ENCODE peak calls at places on chromosomes 13 and 19, in eight cellular contexts. Q is neural progenitor cell, R is SK-N-SH, H is hepatocyte, W is GM23338, X is HCT116, K is PC-3, C is MM.1S. T is an unnamed sample.

GRCh38 chr19:17679526-17680234 is 8.5 kb downstream of the UNC13A start:
- DNase-seq in Q (peak), R (no peak), H (no peak), W (peak), X (no peak), K (no peak), C (no peak), T (no peak)

GRCh38 chr13:113305208-113305607 is 8.2 kb downstream of the LAMP1 start:
- DNase-seq in Q (no peak), R (no peak), H (no peak), W (no peak), X (no peak), K (no peak), C (no peak), T (no peak)

GRCh38 chr13:68232351-68233130 is 1002.4 kb upstream of the PCDH9 start:
- DNase-seq in Q (peak), R (no peak), H (no peak), W (no peak), X (no peak), K (no peak), C (no peak), T (no peak)

GRCh38 chr13:66563076-66563475 is 667.1 kb downstream of the PCDH9 start:
- DNase-seq in Q (no peak), R (no peak), H (no peak), W (no peak), X (no peak), K (no peak), C (no peak), T (no peak)

GRCh38 chr13:28489536-28489935 is 5.4 kb downstream of the FLT1 start:
- DNase-seq in Q (no peak), R (no peak), H (no peak), W (no peak), X (no peak), K (no peak), C (no peak), T (no peak)

GRCh38 chr19:33797821-33798633 is 1.4 kb downstream of the KCTD15 start:
- DNase-seq in Q (peak), R (peak), H (peak), W (peak), X (no peak), K (no peak), C (no peak), T (peak)

GRCh38 chr19:13090511-13091231 is 12.0 kb downstream of the LYL1 start:
- DNase-seq in Q (no peak), R (peak), H (no peak), W (no peak), X (no peak), K (no peak), C (no peak), T (no peak)

GRCh38 chr19:4589579-4590410 is 30.3 kb upstream of the SEMA6B start:
- DNase-seq in Q (peak), R (peak), H (peak), W (peak), X (no peak), K (peak), C (peak), T (peak)

GRCh38 chr19:805161-805561 is 7.9 kb downstream of the PTBP1 start:
- DNase-seq in Q (no peak), R (peak), H (no peak), W (no peak), X (no peak), K (no peak), C (no peak), T (no peak)

GRCh38 chr13:24642236-24642635 is 38.0 kb upstream of the ATP12A start:
- DNase-seq in Q (no peak), R (no peak), H (no peak), W (no peak), X (no peak), K (no peak), C (no peak), T (no peak)

GRCh38 chr13:98307744-98308524 is 130.9 kb upstream of the RNF113B start:
- DNase-seq in Q (no peak), R (no peak), H (peak), W (no peak), X (no peak), K (no peak), C (no peak), T (no peak)

DNA sequence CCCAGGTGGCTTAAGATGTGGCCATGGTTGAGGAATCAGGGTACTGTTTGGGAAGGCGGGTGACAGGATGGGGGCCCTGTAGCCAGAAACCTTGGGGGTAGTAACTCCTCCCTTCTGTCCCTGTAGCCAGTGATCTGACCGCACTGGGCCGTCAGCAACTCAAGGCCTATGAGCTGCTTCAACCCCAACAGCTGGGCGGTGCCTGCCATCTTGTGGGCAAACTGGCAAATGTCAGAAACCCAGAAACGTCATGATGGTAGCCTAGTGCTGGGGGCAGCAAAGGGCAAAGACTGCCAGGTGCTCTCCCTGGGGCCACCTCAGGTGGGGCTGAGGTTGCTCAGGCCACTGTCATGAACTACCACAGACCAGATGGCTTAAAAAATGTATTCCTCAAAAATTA is 3.5 kb downstream of the COPE start:
- DNase-seq in Q (peak), R (peak), H (no peak), W (peak), X (peak), K (peak), C (peak), T (peak)
- H3K4me2 ChIP-seq in Q (no peak), R (no peak), H (no peak), W (no peak), X (no peak), K (no peak), C (no peak), T (no peak)

GRCh38 chr13:80082396-80083096 is 258.4 kb downstream of the SPRY2 start:
- DNase-seq in Q (no peak), R (no peak), H (no peak), W (no peak), X (no peak), K (peak), C (no peak), T (no peak)

GRCh38 chr13:80086304-80086721 is 254.6 kb downstream of the SPRY2 start:
- DNase-seq in Q (no peak), R (no peak), H (peak), W (no peak), X (no peak), K (peak), C (no peak), T (no peak)

GRCh38 chr13:80083097-80083429 is 257.9 kb downstream of the SPRY2 start:
- DNase-seq in Q (no peak), R (no peak), H (no peak), W (no peak), X (no peak), K (no peak), C (no peak), T (no peak)

GRCh38 chr13:80084086-80084676 is 256.7 kb downstream of the SPRY2 start:
- DNase-seq in Q (no peak), R (no peak), H (peak), W (peak), X (no peak), K (peak), C (no peak), T (no peak)

DNA sequence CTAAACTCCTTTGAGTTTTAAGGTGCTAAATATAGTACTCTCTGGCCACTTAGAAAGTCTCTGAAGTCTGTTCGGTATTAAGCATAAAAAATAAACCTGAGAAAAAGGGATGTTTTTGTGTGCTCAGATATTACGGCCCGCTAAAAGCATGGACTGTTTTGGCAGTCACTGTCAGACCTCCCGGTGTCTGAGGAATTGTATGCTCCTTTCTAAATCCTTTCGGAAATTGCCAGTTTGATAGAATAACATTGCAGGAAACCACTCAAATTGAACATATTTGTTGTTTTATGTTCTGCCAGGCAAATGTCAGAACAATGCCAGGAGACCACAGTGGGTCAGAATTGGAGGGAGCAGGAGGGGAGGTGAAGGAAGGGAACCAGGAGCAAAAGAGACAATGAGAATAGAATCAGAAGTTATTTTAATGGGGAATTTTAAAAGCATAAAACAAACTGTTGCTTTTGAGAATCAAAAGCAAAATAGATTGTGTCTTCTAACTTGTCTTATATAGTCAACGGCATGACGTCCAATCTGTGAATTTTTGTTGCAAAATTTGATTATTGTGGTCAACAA is 257.3 kb downstream of the SPRY2 start:
- DNase-seq in Q (no peak), R (no peak), H (no peak), W (no peak), X (no peak), K (no peak), C (no peak), T (no peak)
- TF ChIP-seq EZH2phosphoT487 in Q (no peak), R (no peak), H (no peak), W (no peak), X (no peak), K (no peak), C (no peak), T (no peak)

DNA sequence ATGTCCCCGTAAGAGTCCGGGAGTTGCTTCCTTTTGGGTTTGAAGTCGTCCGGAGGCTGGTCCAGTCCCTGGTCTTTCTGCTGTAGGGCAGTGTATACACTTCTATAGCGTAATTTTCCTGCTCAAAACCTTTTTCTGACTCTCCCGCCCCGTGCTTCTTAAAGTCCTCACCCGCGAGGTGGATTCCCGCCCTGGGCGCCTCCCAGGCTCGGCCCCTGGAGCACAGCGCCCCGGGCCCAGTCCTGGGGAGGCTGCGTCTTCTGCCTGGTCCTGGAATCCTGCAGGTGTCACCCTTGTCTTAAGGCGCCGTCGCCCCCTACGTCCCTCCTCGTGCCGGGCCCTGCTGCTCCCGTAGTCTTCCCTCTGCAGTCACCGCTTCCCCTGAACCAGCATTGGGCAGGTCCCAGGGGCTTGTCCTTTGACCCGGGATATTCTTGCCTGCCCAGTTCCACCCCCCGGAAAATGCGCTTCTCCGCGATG is 34.4 kb upstream of the ZNF808 start:
- DNase-seq in Q (peak), R (peak), H (peak), W (peak), X (no peak), K (no peak), C (no peak), T (no peak)
- TF ChIP-seq CTCF in Q (peak), R (no peak), H (peak), W (peak), X (no peak), K (no peak), C (no peak), T (no peak)

GRCh38 chr19:29422047-29422446 is 103.7 kb upstream of the VSTM2B start:
- DNase-seq in Q (no peak), R (no peak), H (no peak), W (no peak), X (no peak), K (no peak), C (no peak), T (no peak)

GRCh38 chr19:29420065-29420464 is 105.7 kb upstream of the VSTM2B start:
- DNase-seq in Q (no peak), R (no peak), H (no peak), W (no peak), X (no peak), K (no peak), C (no peak), T (no peak)

GRCh38 chr19:29420482-29421185 is 105.2 kb upstream of the VSTM2B start:
- DNase-seq in Q (no peak), R (no peak), H (no peak), W (no peak), X (no peak), K (no peak), C (no peak), T (no peak)

GRCh38 chr19:29421186-29421525 is 104.6 kb upstream of the VSTM2B start:
- DNase-seq in Q (no peak), R (no peak), H (peak), W (no peak), X (no peak), K (peak), C (no peak), T (no peak)

GRCh38 chr19:29422686-29423085 is 103.1 kb upstream of the VSTM2B start:
- DNase-seq in Q (no peak), R (no peak), H (no peak), W (no peak), X (no peak), K (no peak), C (no peak), T (no peak)
- H3K4me2 ChIP-seq in Q (no peak), R (no peak), H (no peak), W (no peak), X (no peak), K (no peak), C (no peak), T (no peak)

GRCh38 chr13:36820222-36820621 is 1.2 kb downstream of the RFXAP start:
- DNase-seq in Q (no peak), R (no peak), H (no peak), W (no peak), X (no peak), K (no peak), C (peak), T (peak)

GRCh38 chr13:36819064-36819810 is at the start of gene RFXAP:
- DNase-seq in Q (peak), R (peak), H (peak), W (peak), X (peak), K (peak), C (peak), T (peak)

GRCh38 chr13:36817996-36818395 is 1.0 kb upstream of the RFXAP start:
- DNase-seq in Q (no peak), R (no peak), H (no peak), W (no peak), X (no peak), K (no peak), C (no peak), T (peak)

GRCh38 chr13:36818483-36819063 is 449 bp upstream of the RFXAP start:
- DNase-seq in Q (no peak), R (no peak), H (no peak), W (no peak), X (no peak), K (no peak), C (no peak), T (no peak)

GRCh38 chr13:36819811-36820140 is 754 bp downstream of the RFXAP start:
- DNase-seq in Q (peak), R (no peak), H (peak), W (peak), X (no peak), K (peak), C (no peak), T (no peak)
- TF ChIP-seq EZH2phosphoT487 in Q (no peak), R (no peak), H (no peak), W (no peak), X (no peak), K (no peak), C (no peak), T (no peak)

GRCh38 chr19:45554481-45554880 is 30.1 kb downstream of the OPA3 start:
- DNase-seq in Q (no peak), R (no peak), H (no peak), W (no peak), X (no peak), K (no peak), C (no peak), T (no peak)

GRCh38 chr19:45560686-45561085 is 23.9 kb downstream of the OPA3 start:
- DNase-seq in Q (no peak), R (no peak), H (no peak), W (no peak), X (no peak), K (no peak), C (no peak), T (no peak)

GRCh38 chr19:45560038-45560437 is 24.6 kb downstream of the OPA3 start:
- DNase-seq in Q (no peak), R (no peak), H (no peak), W (no peak), X (no peak), K (no peak), C (no peak), T (no peak)

GRCh38 chr19:45556835-45557234 is 27.8 kb downstream of the OPA3 start:
- DNase-seq in Q (no peak), R (no peak), H (no peak), W (no peak), X (no peak), K (no peak), C (no peak), T (no peak)

GRCh38 chr19:45558399-45558878 is 26.2 kb downstream of the OPA3 start:
- DNase-seq in Q (peak), R (peak), H (peak), W (peak), X (peak), K (peak), C (no peak), T (peak)
- TF ChIP-seq CTCF in Q (peak), R (peak), H (peak), W (peak), X (peak), K (peak), C (peak), T (peak)

DNA sequence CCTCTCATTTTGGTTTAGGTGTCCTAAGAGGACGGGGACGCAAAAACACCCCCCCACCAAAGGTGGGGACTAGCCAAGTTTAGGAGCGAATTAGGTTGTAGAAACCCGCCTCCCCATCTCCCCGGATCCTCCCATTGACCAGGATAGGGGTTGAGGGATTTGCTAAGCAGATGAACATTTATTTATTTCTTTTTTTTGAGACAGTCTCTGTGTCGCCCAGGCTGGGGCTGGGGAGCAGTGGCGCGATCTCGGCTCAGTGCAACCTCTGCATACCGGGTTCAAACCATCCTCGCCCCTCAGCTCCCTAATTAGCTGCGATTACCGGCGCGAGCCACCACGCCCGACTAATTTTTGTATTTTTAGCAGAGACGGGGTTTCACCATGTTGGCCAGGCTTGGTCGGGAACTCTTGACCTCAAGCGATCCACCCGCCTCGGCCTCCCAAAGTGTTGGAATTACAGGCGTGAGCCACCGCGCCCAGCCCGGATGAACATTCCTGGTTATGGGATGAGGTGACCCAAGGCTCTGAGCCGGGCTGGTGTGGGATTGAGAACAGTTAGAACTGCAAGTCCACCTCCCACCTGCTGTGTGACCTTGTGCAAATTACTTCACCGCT is 934 bp downstream of the PPP2R1A start:
- DNase-seq in Q (peak), R (peak), H (no peak), W (peak), X (no peak), K (peak), C (peak), T (peak)
- H3K4me2 ChIP-seq in Q (peak), R (peak), H (peak), W (peak), X (peak), K (peak), C (peak), T (peak)

T was measured in OCI-LY7.